ENCODE peak calls at places on chromosomes 7 and 10, in eight cellular contexts. Y is stimulated activated CD4-positive, alpha-beta T cell treated with anti-CD3 and anti-CD28 coated beads, Interleukin-1b, Interleukin-23, amount 100 ng/mL, for 24 hours; C is HL-60; V is stimulated activated CD8-positive, alpha-beta memory T cell treated with anti-CD3 and anti-CD28 coated beads, Interleukin-15, amount 100 ng/mL, for 1 hour; R is nucleus accumbens; M is OCI-LY7; E is esophagus muscularis mucosa; N is Panc1. W is an unnamed sample.

GRCh38 chr10:31171402-31172120 is 139.9 kb upstream of the ZNF438 start:
- DNase-seq in N (no peak), M (no peak), E (no peak), V (no peak), R (no peak), Y (no peak), C (no peak), W (no peak)

GRCh38 chr10:86377797-86378146 is 11.2 kb upstream of the GRID1 start:
- DNase-seq in C (no peak), V (no peak), M (no peak), N (no peak), R (no peak), E (no peak), Y (no peak), W (no peak)

GRCh38 chr7:34160261-34160752 is 255.0 kb downstream of the BMPER start:
- DNase-seq in E (no peak), M (no peak), R (no peak), N (no peak), C (no peak), V (no peak), Y (no peak), W (no peak)

GRCh38 chr10:43955978-43956377 is 307.3 kb upstream of the ZNF32 start:
- DNase-seq in V (no peak), N (no peak), M (no peak), Y (no peak), R (no peak), E (peak), C (no peak), W (no peak)

GRCh38 chr10:73131295-73131694 is 21.0 kb downstream of the NUDT13 start:
- DNase-seq in V (no peak), E (no peak), C (no peak), N (no peak), Y (no peak), M (no peak), R (no peak), W (no peak)

GRCh38 chr7:39838326-39838725 is 111.7 kb upstream of the CDK13 start:
- DNase-seq in R (no peak), N (no peak), E (no peak), Y (no peak), C (peak), V (no peak), M (peak), W (no peak)

GRCh38 chr10:88810196-88810961 is 7.8 kb downstream of the LIPM start:
- DNase-seq in V (no peak), Y (peak), N (peak), M (peak), E (peak), C (peak), R (no peak), W (peak)

GRCh38 chr10:3470191-3470590 is 297.6 kb upstream of the PITRM1 start:
- DNase-seq in C (no peak), V (no peak), E (no peak), N (no peak), R (no peak), M (no peak), Y (no peak), W (no peak)

GRCh38 chr7:37287093-37287492 is 161.6 kb downstream of the ELMO1 start:
- DNase-seq in E (no peak), C (no peak), R (no peak), Y (no peak), V (no peak), M (peak), N (no peak), W (no peak)

GRCh38 chr7:35825984-35826383 is 25.1 kb downstream of the SEPTIN7 start:
- DNase-seq in N (no peak), V (no peak), Y (no peak), C (no peak), M (no peak), R (no peak), E (no peak), W (no peak)

GRCh38 chr7:34330308-34330707 is 327.7 kb upstream of the NPSR1 start:
- DNase-seq in N (no peak), R (no peak), Y (no peak), E (no peak), M (no peak), V (no peak), C (no peak), W (no peak)

GRCh38 chr7:108147031-108147563 is 16.9 kb upstream of the LAMB4 start:
- DNase-seq in E (no peak), C (no peak), Y (no peak), N (no peak), M (no peak), V (no peak), R (no peak), W (no peak)

GRCh38 chr7:6725003-6725402 is 18.3 kb upstream of the ZNF12 start:
- DNase-seq in M (peak), E (no peak), Y (no peak), V (no peak), C (peak), R (no peak), N (no peak), W (no peak)

GRCh38 chr7:9013940-9014339 is 580.5 kb downstream of the NXPH1 start:
- DNase-seq in E (no peak), Y (no peak), M (no peak), R (no peak), V (no peak), N (no peak), C (no peak), W (no peak)

GRCh38 chr7:88218836-88219605 is 817 bp downstream of the SRI start:
- DNase-seq in R (peak), E (no peak), C (peak), Y (no peak), N (no peak), V (no peak), M (peak), W (peak)

GRCh38 chr10:3179174-3179573 is 6.6 kb upstream of the PITRM1 start:
- DNase-seq in R (no peak), Y (no peak), C (no peak), M (no peak), E (no peak), N (no peak), V (no peak), W (no peak)

GRCh38 chr10:33187427-33187999 is 147.0 kb downstream of the NRP1 start:
- DNase-seq in C (no peak), E (no peak), R (no peak), N (no peak), Y (no peak), V (no peak), M (no peak), W (no peak)

GRCh38 chr10:70816220-70816894 is 609 bp downstream of the SGPL1 start:
- DNase-seq in M (peak), N (no peak), C (peak), E (no peak), R (no peak), Y (peak), V (no peak), W (peak)

GRCh38 chr7:47568569-47568968 is 13.3 kb downstream of the TNS3 start:
- DNase-seq in E (no peak), V (no peak), R (peak), N (no peak), M (no peak), Y (no peak), C (peak), W (peak)

GRCh38 chr10:32961892-32962369 is 3.9 kb upstream of the ITGB1 start:
- DNase-seq in N (no peak), R (no peak), Y (no peak), C (peak), V (no peak), M (peak), E (no peak), W (no peak)

GRCh38 chr10:43263551-43264323 is 3.1 kb downstream of the RASGEF1A start:
- DNase-seq in M (no peak), E (peak), V (no peak), N (no peak), C (no peak), Y (no peak), R (no peak), W (no peak)

GRCh38 chr10:81914736-81915510 is 39.9 kb downstream of the NRG3 start:
- DNase-seq in R (no peak), Y (no peak), E (peak), M (no peak), C (no peak), V (no peak), N (no peak), W (no peak)

GRCh38 chr7:47333959-47334358 is 248.0 kb downstream of the TNS3 start:
- DNase-seq in Y (no peak), N (no peak), V (no peak), E (no peak), M (no peak), R (no peak), C (no peak), W (no peak)

GRCh38 chr7:78578701-78579100 is 780.1 kb downstream of the PHTF2 start:
- DNase-seq in E (no peak), C (no peak), M (no peak), R (no peak), Y (no peak), N (no peak), V (no peak), W (no peak)

GRCh38 chr10:67017218-67017617 is 91.4 kb downstream of the LRRTM3 start:
- DNase-seq in C (no peak), Y (no peak), N (no peak), M (no peak), V (no peak), E (no peak), R (no peak), W (no peak)

GRCh38 chr7:100369105-100369504 is 4.2 kb upstream of the PILRA start:
- DNase-seq in E (peak), V (no peak), M (peak), N (no peak), Y (no peak), R (peak), C (peak), W (peak)

GRCh38 chr7:29989257-29989995 is at the start of gene SCRN1:
- DNase-seq in Y (no peak), C (peak), E (no peak), V (no peak), R (peak), M (peak), N (no peak), W (peak)

GRCh38 chr7:69687739-69688431 is 89.6 kb downstream of the AUTS2 start:
- DNase-seq in N (no peak), R (no peak), V (no peak), Y (no peak), M (no peak), C (no peak), E (no peak), W (no peak)

GRCh38 chr10:31320179-31320597 is 1.2 kb downstream of the ZEB1 start:
- DNase-seq in N (no peak), V (no peak), C (peak), Y (peak), E (no peak), R (no peak), M (peak), W (no peak)

GRCh38 chr7:98283127-98283886 is 1.8 kb downstream of the BRI3 start:
- DNase-seq in R (no peak), V (no peak), M (no peak), C (peak), Y (no peak), N (no peak), E (no peak), W (peak)

GRCh38 chr7:150378115-150378852 is 846 bp upstream of the ZNF775 start:
- DNase-seq in N (no peak), M (peak), R (peak), V (no peak), E (peak), Y (peak), C (peak), W (peak)